ENCODE peak calls at places on chromosomes 13 and 19, in ten cellular contexts. B is HS-27A, D is iPS-NIHi11, X is dorsolateral prefrontal cortex, L is neural progenitor cell, R is astrocyte of the hippocampus, W is GM13976, F is fibroblast of lung, S is tibial artery, K is NCI-H748 treated with DMSO at 0.1 percent for 48 hours. J is an unnamed sample.

GRCh38 chr13:33859691-33860303 is 41.8 kb downstream of the RFC3 start:
- DNase-seq in B (no peak), D (no peak), X (no peak), L (no peak), R (no peak), W (no peak), F (peak), S (no peak), K (no peak), J (no peak)

GRCh38 chr13:93776936-93777335 is 550.3 kb downstream of the GPC6 start:
- DNase-seq in B (peak), D (no peak), X (no peak), L (no peak), R (peak), W (no peak), F (no peak), S (no peak), K (no peak), J (no peak)

GRCh38 chr19:4059931-4060620 is 6.6 kb downstream of the ZBTB7A start:
- DNase-seq in B (no peak), D (no peak), X (no peak), L (no peak), R (no peak), W (peak), F (no peak), S (peak), K (no peak), J (no peak)

GRCh38 chr19:50861025-50861424 is 6.3 kb downstream of the KLK3 start:
- DNase-seq in B (no peak), D (no peak), X (no peak), L (no peak), R (no peak), W (no peak), F (no peak), S (no peak), K (no peak), J (no peak)

GRCh38 chr19:2145831-2146241 is 5.5 kb downstream of the AP3D1 start:
- DNase-seq in B (no peak), D (no peak), X (no peak), L (no peak), R (peak), W (no peak), F (no peak), S (no peak), K (no peak), J (no peak)

GRCh38 chr19:34512254-34512796 is 30.8 kb downstream of the WTIP start:
- DNase-seq in B (no peak), D (no peak), X (no peak), L (no peak), R (no peak), W (peak), F (no peak), S (no peak), K (no peak), J (no peak)

GRCh38 chr19:7376151-7376852 is 27.6 kb downstream of the ARHGEF18 start:
- DNase-seq in B (no peak), D (peak), X (no peak), L (peak), R (peak), W (no peak), F (no peak), S (no peak), K (no peak), J (no peak)

GRCh38 chr19:39052243-39052746 is 19.9 kb upstream of the FBXO27 start:
- DNase-seq in B (peak), D (peak), X (peak), L (peak), R (peak), W (peak), F (peak), S (no peak), K (peak), J (no peak)

GRCh38 chr13:107764012-107764411 is 451.3 kb downstream of the LIG4 start:
- DNase-seq in B (no peak), D (no peak), X (no peak), L (no peak), R (no peak), W (no peak), F (peak), S (no peak), K (no peak), J (no peak)

GRCh38 chr19:58570770-58571574 is 2.2 kb downstream of the MZF1 start:
- DNase-seq in B (no peak), D (no peak), X (peak), L (no peak), R (no peak), W (no peak), F (no peak), S (peak), K (no peak), J (no peak)

GRCh38 chr13:45464141-45464686 is 525 bp upstream of the COG3 start:
- DNase-seq in B (no peak), D (no peak), X (no peak), L (no peak), R (no peak), W (no peak), F (no peak), S (no peak), K (no peak), J (no peak)

GRCh38 chr13:42990991-42991891 is 800 bp downstream of the EPSTI1 start:
- DNase-seq in B (no peak), D (no peak), X (no peak), L (no peak), R (no peak), W (no peak), F (no peak), S (no peak), K (no peak), J (no peak)

GRCh38 chr13:45055198-45055901 is 65.0 kb upstream of the GTF2F2 start:
- DNase-seq in B (peak), D (no peak), X (peak), L (no peak), R (peak), W (peak), F (peak), S (no peak), K (no peak), J (no peak)

GRCh38 chr13:20391597-20392452 is 133.8 kb downstream of the CRYL1 start:
- DNase-seq in B (no peak), D (peak), X (no peak), L (peak), R (no peak), W (no peak), F (no peak), S (no peak), K (no peak), J (no peak)

GRCh38 chr19:2114218-2114617 is 17.5 kb downstream of the IZUMO4 start:
- DNase-seq in B (no peak), D (no peak), X (no peak), L (no peak), R (no peak), W (no peak), F (no peak), S (no peak), K (no peak), J (no peak)

GRCh38 chr19:18433735-18434398 is 4.1 kb downstream of the ISYNA1 start:
- DNase-seq in B (no peak), D (peak), X (no peak), L (peak), R (peak), W (no peak), F (no peak), S (no peak), K (no peak), J (no peak)

GRCh38 chr13:48412881-48413351 is at the start of gene LPAR6:
- DNase-seq in B (no peak), D (peak), X (no peak), L (peak), R (peak), W (no peak), F (peak), S (no peak), K (no peak), J (no peak)

GRCh38 chr19:57192064-57192395 is 730 bp downstream of the ZNF264 start:
- DNase-seq in B (no peak), D (no peak), X (no peak), L (peak), R (peak), W (no peak), F (no peak), S (no peak), K (peak), J (no peak)

GRCh38 chr13:105334211-105334610 is 1201.3 kb downstream of the EFNB2 start:
- DNase-seq in B (no peak), D (no peak), X (no peak), L (peak), R (peak), W (no peak), F (peak), S (no peak), K (no peak), J (no peak)

GRCh38 chr13:113724780-113725315 is 34.2 kb upstream of the TMEM255B start:
- DNase-seq in B (no peak), D (peak), X (peak), L (peak), R (peak), W (peak), F (peak), S (peak), K (peak), J (no peak)

GRCh38 chr19:35986664-35987570 is 8.1 kb upstream of the SDHAF1 start:
- DNase-seq in B (no peak), D (peak), X (peak), L (peak), R (peak), W (peak), F (no peak), S (no peak), K (peak), J (no peak)

J was measured in KG1.